ENCODE peak calls at places on chromosomes 2 and 18, in four cellular contexts. One of them, this sample, is unnamed.

GRCh38 chr2:223399357-223399957 is 202.7 kb downstream of the SCG2 start:
- DNase-seq in SK-N-SH: no peak
- DNase-seq in K562: no peak
- DNase-seq in H1: no peak
- DNase-seq in this sample: no peak

GRCh38 chr2:74374509-74375205 is 5.5 kb downstream of the DCTN1 start:
- DNase-seq in H1: peak
- DNase-seq in SK-N-SH: peak
- DNase-seq in K562: peak
- DNase-seq in this sample: peak

GRCh38 chr18:78145096-78145495 is 834.5 kb upstream of the SALL3 start:
- DNase-seq in SK-N-SH: no peak
- DNase-seq in H1: no peak
- DNase-seq in K562: no peak
- DNase-seq in this sample: no peak

GRCh38 chr2:240224676-240225075 is 84.2 kb upstream of the OTOS start:
- DNase-seq in H1: no peak
- DNase-seq in K562: no peak
- DNase-seq in SK-N-SH: no peak
- DNase-seq in this sample: no peak

GRCh38 chr2:8193686-8194615 is 487.9 kb upstream of the ID2 start:
- DNase-seq in H1: peak
- DNase-seq in SK-N-SH: no peak
- DNase-seq in K562: no peak
- DNase-seq in this sample: peak

GRCh38 chr2:158457826-158458616 is 1.3 kb downstream of the PKP4 start:
- DNase-seq in K562: peak
- DNase-seq in SK-N-SH: peak
- DNase-seq in H1: peak
- DNase-seq in this sample: peak

GRCh38 chr18:34048423-34048822 is 176.3 kb downstream of the NOL4 start:
- DNase-seq in K562: no peak
- DNase-seq in SK-N-SH: peak
- DNase-seq in H1: no peak
- DNase-seq in this sample: no peak

GRCh38 chr2:227821043-227821942 is 7.7 kb downstream of the CCL20 start:
- DNase-seq in K562: no peak
- DNase-seq in SK-N-SH: no peak
- DNase-seq in H1: no peak
- DNase-seq in this sample: no peak

GRCh38 chr2:134883552-134884293 is 34.9 kb upstream of the CCNT2 start:
- DNase-seq in SK-N-SH: no peak
- DNase-seq in K562: no peak
- DNase-seq in H1: no peak
- DNase-seq in this sample: no peak

GRCh38 chr2:185128331-185128730 is 530.0 kb downstream of the ZNF804A start:
- DNase-seq in SK-N-SH: no peak
- DNase-seq in H1: no peak
- DNase-seq in K562: no peak
- DNase-seq in this sample: no peak

GRCh38 chr2:128613876-128614275 is 295.2 kb upstream of the HS6ST1 start:
- DNase-seq in H1: no peak
- DNase-seq in K562: no peak
- DNase-seq in SK-N-SH: no peak
- DNase-seq in this sample: no peak

GRCh38 chr2:114543106-114543806 is 100.8 kb downstream of the DPP10 start:
- DNase-seq in K562: no peak
- DNase-seq in H1: no peak
- DNase-seq in SK-N-SH: no peak
- DNase-seq in this sample: no peak

GRCh38 chr2:31170071-31170698 is 31.9 kb upstream of the GALNT14 start:
- DNase-seq in K562: peak
- DNase-seq in H1: peak
- DNase-seq in SK-N-SH: peak
- DNase-seq in this sample: peak

GRCh38 chr2:175567435-175568061 is 386.0 kb upstream of the ATP5MC3 start:
- DNase-seq in K562: no peak
- DNase-seq in SK-N-SH: peak
- DNase-seq in H1: no peak
- DNase-seq in this sample: no peak

GRCh38 chr2:241798631-241799521 is 10.1 kb upstream of the NEU4 start:
- DNase-seq in SK-N-SH: peak
- DNase-seq in H1: no peak
- DNase-seq in K562: no peak
- DNase-seq in this sample: no peak

GRCh38 chr2:104790100-104790811 is 63.7 kb upstream of the POU3F3 start:
- DNase-seq in SK-N-SH: no peak
- DNase-seq in K562: no peak
- DNase-seq in H1: no peak
- DNase-seq in this sample: peak

GRCh38 chr2:181178823-181179412 is 198.5 kb downstream of the UBE2E3 start:
- DNase-seq in SK-N-SH: peak
- DNase-seq in H1: no peak
- DNase-seq in K562: no peak
- DNase-seq in this sample: peak

GRCh38 chr18:6367208-6367607 is 47.5 kb downstream of the L3MBTL4 start:
- DNase-seq in H1: no peak
- DNase-seq in K562: no peak
- DNase-seq in SK-N-SH: no peak
- DNase-seq in this sample: no peak

GRCh38 chr2:216830346-216830745 is 29.5 kb downstream of the TNP1 start:
- DNase-seq in H1: no peak
- DNase-seq in K562: no peak
- DNase-seq in SK-N-SH: no peak
- DNase-seq in this sample: no peak

GRCh38 chr2:133266075-133266925 is 302.0 kb downstream of the NCKAP5 start:
- DNase-seq in K562: no peak
- DNase-seq in SK-N-SH: peak
- DNase-seq in H1: no peak
- DNase-seq in this sample: peak

GRCh38 chr2:163731735-163732134 is 4.1 kb downstream of the FIGN start:
- DNase-seq in H1: no peak
- DNase-seq in SK-N-SH: no peak
- DNase-seq in K562: no peak
- DNase-seq in this sample: no peak

GRCh38 chr2:174945601-174946260 is 59.5 kb downstream of the CHN1 start:
- DNase-seq in H1: no peak
- DNase-seq in K562: no peak
- DNase-seq in SK-N-SH: no peak
- DNase-seq in this sample: no peak

GRCh38 chr2:207046642-207047213 is 107.4 kb downstream of the CPO start:
- DNase-seq in K562: no peak
- DNase-seq in SK-N-SH: no peak
- DNase-seq in H1: no peak
- DNase-seq in this sample: no peak

GRCh38 chr18:31512203-31512764 is 14.3 kb downstream of the DSG2 start:
- DNase-seq in SK-N-SH: no peak
- DNase-seq in H1: no peak
- DNase-seq in K562: no peak
- DNase-seq in this sample: no peak

GRCh38 chr2:21970971-21971370 is 847.2 kb downstream of the TDRD15 start:
- DNase-seq in K562: no peak
- DNase-seq in SK-N-SH: no peak
- DNase-seq in H1: no peak
- DNase-seq in this sample: no peak
- TF ChIP-seq TEAD4 in K562: no peak
- TF ChIP-seq TEAD4 in SK-N-SH: no peak
- TF ChIP-seq TEAD4 in H1: no peak
- TF ChIP-seq TEAD4 in this sample: no peak

GRCh38 chr2:75389271-75389670 is 171.5 kb downstream of the EVA1A start:
- DNase-seq in H1: no peak
- DNase-seq in K562: no peak
- DNase-seq in SK-N-SH: no peak
- DNase-seq in this sample: no peak

GRCh38 chr2:75390184-75390583 is 170.6 kb downstream of the EVA1A start:
- DNase-seq in H1: no peak
- DNase-seq in SK-N-SH: no peak
- DNase-seq in K562: no peak
- DNase-seq in this sample: no peak
- TF ChIP-seq TEAD4 in H1: no peak
- TF ChIP-seq TEAD4 in SK-N-SH: no peak
- TF ChIP-seq TEAD4 in K562: no peak
- TF ChIP-seq TEAD4 in this sample: no peak

GRCh38 chr2:64941143-64941542 is 48.1 kb upstream of the SLC1A4 start:
- DNase-seq in H1: no peak
- DNase-seq in SK-N-SH: no peak
- DNase-seq in K562: no peak
- DNase-seq in this sample: no peak

GRCh38 chr2:64937341-64938230 is 51.6 kb upstream of the SLC1A4 start:
- DNase-seq in H1: no peak
- DNase-seq in K562: no peak
- DNase-seq in SK-N-SH: no peak
- DNase-seq in this sample: no peak

GRCh38 chr2:64938607-64939285 is 50.5 kb upstream of the SLC1A4 start:
- DNase-seq in H1: no peak
- DNase-seq in K562: no peak
- DNase-seq in SK-N-SH: no peak
- DNase-seq in this sample: no peak

GRCh38 chr2:64941751-64942150 is 47.4 kb upstream of the SLC1A4 start:
- DNase-seq in SK-N-SH: no peak
- DNase-seq in K562: no peak
- DNase-seq in H1: no peak
- DNase-seq in this sample: no peak

GRCh38 chr2:64939332-64939917 is 49.8 kb upstream of the SLC1A4 start:
- DNase-seq in SK-N-SH: peak
- DNase-seq in K562: no peak
- DNase-seq in H1: no peak
- DNase-seq in this sample: peak
- TF ChIP-seq TEAD4 in SK-N-SH: no peak
- TF ChIP-seq TEAD4 in K562: no peak
- TF ChIP-seq TEAD4 in H1: peak
- TF ChIP-seq TEAD4 in this sample: no peak

DNA sequence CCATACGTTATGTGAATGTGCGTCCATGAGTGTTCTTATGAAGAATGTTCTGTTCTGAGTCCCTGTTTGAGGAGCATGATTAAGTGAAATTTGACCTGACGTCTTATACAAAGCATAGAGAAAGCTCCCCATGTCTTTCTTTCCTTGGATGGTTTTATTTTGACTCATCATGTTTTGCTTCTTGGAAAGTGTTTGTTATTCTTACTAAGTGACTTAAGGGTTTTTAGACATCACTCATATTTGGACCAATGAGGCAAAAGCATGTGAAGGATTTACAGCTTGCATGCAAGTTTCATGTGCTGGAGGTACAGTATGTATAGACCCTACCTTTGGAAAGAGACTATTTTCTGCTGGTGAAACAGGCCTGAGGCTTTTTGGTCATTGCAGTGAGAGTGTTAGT is 33.5 kb upstream of the ZEB2 start:
- DNase-seq in K562: peak
- DNase-seq in H1: no peak
- DNase-seq in SK-N-SH: no peak
- DNase-seq in this sample: no peak
- TF ChIP-seq TEAD4 in K562: no peak
- TF ChIP-seq TEAD4 in H1: no peak
- TF ChIP-seq TEAD4 in SK-N-SH: no peak
- TF ChIP-seq TEAD4 in this sample: no peak

GRCh38 chr2:179837408-179837807 is 24.0 kb downstream of the ZNF385B start:
- DNase-seq in H1: no peak
- DNase-seq in SK-N-SH: no peak
- DNase-seq in K562: no peak
- DNase-seq in this sample: no peak
- TF ChIP-seq TEAD4 in H1: no peak
- TF ChIP-seq TEAD4 in SK-N-SH: no peak
- TF ChIP-seq TEAD4 in K562: no peak
- TF ChIP-seq TEAD4 in this sample: no peak

GRCh38 chr2:37635359-37636208 is 35.9 kb downstream of the CDC42EP3 start:
- DNase-seq in SK-N-SH: no peak
- DNase-seq in H1: no peak
- DNase-seq in K562: no peak
- DNase-seq in this sample: no peak
- TF ChIP-seq TEAD4 in SK-N-SH: no peak
- TF ChIP-seq TEAD4 in H1: no peak
- TF ChIP-seq TEAD4 in K562: no peak
- TF ChIP-seq TEAD4 in this sample: no peak

DNA sequence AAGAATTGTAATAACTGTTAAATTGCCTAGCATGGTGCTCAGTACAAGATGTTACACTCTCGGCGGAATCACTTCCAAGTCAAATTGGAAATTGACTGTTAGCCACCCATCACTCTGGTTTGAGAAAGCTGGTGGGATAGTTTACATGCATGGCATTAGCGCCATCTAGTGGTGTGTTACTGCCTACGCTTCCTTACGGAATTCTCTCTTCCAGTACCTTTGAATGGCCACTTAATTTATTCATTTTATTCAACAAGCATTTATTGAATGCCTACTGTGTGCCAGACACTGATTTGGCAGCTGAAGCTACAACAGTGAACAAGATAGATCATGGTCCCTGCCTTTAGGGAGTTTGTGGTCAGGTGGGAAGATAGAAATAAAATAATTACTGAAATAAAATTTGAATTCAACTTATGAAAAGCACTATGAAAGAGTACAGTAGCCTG is 171.2 kb downstream of the TMEM247 start:
- DNase-seq in H1: peak
- DNase-seq in K562: peak
- DNase-seq in SK-N-SH: peak
- DNase-seq in this sample: peak
- TF ChIP-seq TEAD4 in H1: peak
- TF ChIP-seq TEAD4 in K562: no peak
- TF ChIP-seq TEAD4 in SK-N-SH: no peak
- TF ChIP-seq TEAD4 in this sample: no peak

GRCh38 chr18:40708726-40709125 is 1246.3 kb upstream of the PIK3C3 start:
- DNase-seq in SK-N-SH: no peak
- DNase-seq in K562: no peak
- DNase-seq in H1: no peak
- DNase-seq in this sample: no peak
- TF ChIP-seq TEAD4 in SK-N-SH: no peak
- TF ChIP-seq TEAD4 in K562: no peak
- TF ChIP-seq TEAD4 in H1: no peak
- TF ChIP-seq TEAD4 in this sample: no peak

GRCh38 chr2:234136461-234136860 is 86.0 kb downstream of the SPP2 start:
- DNase-seq in SK-N-SH: no peak
- DNase-seq in H1: no peak
- DNase-seq in K562: no peak
- DNase-seq in this sample: no peak
- TF ChIP-seq TEAD4 in SK-N-SH: no peak
- TF ChIP-seq TEAD4 in H1: no peak
- TF ChIP-seq TEAD4 in K562: no peak
- TF ChIP-seq TEAD4 in this sample: no peak